ENCODE peak calls at places on chromosomes 16 and 17, in six cellular contexts. K, B, F, Y, U and C are unnamed samples.

GRCh38 chr16:29028457-29029167 is 43.8 kb downstream of the LAT start:
- DNase-seq in B (no peak), K (no peak), Y (no peak), U (peak), F (no peak), C (no peak)

GRCh38 chr17:13465678-13466077 is 136.1 kb downstream of the HS3ST3A1 start:
- DNase-seq in Y (no peak), K (no peak), B (no peak), F (no peak), U (no peak), C (no peak)

GRCh38 chr17:2844386-2844785 is 48.1 kb downstream of the RAP1GAP2 start:
- DNase-seq in F (no peak), Y (no peak), B (peak), U (no peak), K (no peak), C (peak)

GRCh38 chr16:79926451-79927205 is 326.1 kb upstream of the MAF start:
- DNase-seq in B (no peak), Y (no peak), F (no peak), K (no peak), U (no peak), C (no peak)

GRCh38 chr17:77042688-77043330 is 98.0 kb upstream of the SEC14L1 start:
- DNase-seq in K (no peak), B (peak), F (no peak), U (no peak), Y (no peak), C (no peak)

GRCh38 chr16:1525871-1526607 is 7.4 kb upstream of the TMEM204 start:
- DNase-seq in U (no peak), Y (no peak), K (no peak), F (peak), B (no peak), C (no peak)

GRCh38 chr17:64016248-64016784 is 4.1 kb downstream of the ICAM2 start:
- DNase-seq in F (peak), U (peak), K (no peak), Y (no peak), B (no peak), C (no peak)

GRCh38 chr16:60204221-60204620 is 1470.1 kb upstream of the GOT2 start:
- DNase-seq in Y (no peak), B (no peak), U (no peak), F (no peak), K (peak), C (no peak)

GRCh38 chr17:51722994-51723393 is 435.5 kb downstream of the CA10 start:
- DNase-seq in Y (no peak), F (no peak), U (no peak), K (no peak), B (no peak), C (no peak)

GRCh38 chr17:70324031-70324430 is 154.7 kb downstream of the KCNJ2 start:
- DNase-seq in U (no peak), B (no peak), Y (no peak), F (no peak), K (no peak), C (no peak)

GRCh38 chr16:11067697-11068141 is 123.4 kb downstream of the CLEC16A start:
- DNase-seq in U (no peak), B (no peak), K (no peak), Y (no peak), F (no peak), C (no peak)

GRCh38 chr16:8962393-8963009 is 1.2 kb downstream of the USP7 start:
- DNase-seq in K (no peak), U (no peak), B (peak), F (peak), Y (peak), C (peak)

GRCh38 chr16:57574646-57575467 is 32.4 kb downstream of the ADGRG5 start:
- DNase-seq in F (peak), U (no peak), K (no peak), Y (no peak), B (no peak), C (no peak)

GRCh38 chr16:49597796-49598195 is 224.2 kb downstream of the C16orf78 start:
- DNase-seq in F (no peak), B (no peak), U (peak), K (no peak), Y (no peak), C (no peak)

GRCh38 chr16:69131167-69131748 is 1.1 kb downstream of the CHTF8 start:
- DNase-seq in K (no peak), Y (peak), F (no peak), U (no peak), B (no peak), C (no peak)

GRCh38 chr16:69201787-69202186 is 14.8 kb downstream of the SNTB2 start:
- DNase-seq in B (no peak), U (no peak), Y (no peak), K (no peak), F (no peak), C (no peak)

GRCh38 chr17:64146418-64147109 is 16.6 kb upstream of the ERN1 start:
- DNase-seq in F (peak), B (peak), Y (peak), U (peak), K (peak), C (no peak)

GRCh38 chr16:85396879-85397871 is 215.9 kb upstream of the GSE1 start:
- DNase-seq in B (peak), U (peak), F (no peak), K (no peak), Y (no peak), C (peak)

GRCh38 chr17:80778716-80779115 is 212.9 kb upstream of the CHMP6 start:
- DNase-seq in F (no peak), Y (no peak), K (no peak), U (no peak), B (no peak), C (no peak)

GRCh38 chr16:84659656-84660300 is 11.5 kb downstream of the KLHL36 start:
- DNase-seq in K (no peak), B (no peak), U (no peak), Y (no peak), F (no peak), C (no peak)

GRCh38 chr16:87684106-87684677 is 81.6 kb downstream of the KLHDC4 start:
- DNase-seq in Y (no peak), K (no peak), B (no peak), F (no peak), U (no peak), C (no peak)

GRCh38 chr17:34624767-34625389 is 45.5 kb downstream of the TMEM132E start:
- DNase-seq in K (no peak), B (peak), F (no peak), U (no peak), Y (no peak), C (no peak)

GRCh38 chr17:45784583-45785372 is 658 bp downstream of the CRHR1 start:
- DNase-seq in U (peak), F (peak), B (peak), Y (peak), K (no peak), C (no peak)